ENCODE peak calls at places on chromosomes 4 and X, in six cellular contexts. B is amygdala, I is substantia nigra, E is thyroid gland, V is T-helper 2 cell, D is NCI-H524 treated with DMSO at 0.1 percent for 48 hours. J is an unnamed sample.

GRCh38 chr4:81031389-81032173 is 1.1 kb downstream of the BMP3 start:
- DNase-seq in B (no peak), I (no peak), E (peak; percentile 1), V (no peak), D (no peak), J (no peak)

GRCh38 chrX:21912220-21912619 is 28.3 kb upstream of the SMS start:
- DNase-seq in B (no peak), I (no peak), E (no peak), V (no peak), D (no peak), J (no peak)

GRCh38 chr4:86594559-86595425 is 677 bp downstream of the PTPN13 start:
- DNase-seq in B (peak; percentile 36), I (peak; percentile 28), E (peak; percentile 48), V (no peak), D (peak; percentile 29), J (no peak)

GRCh38 chr4:155999743-156000142 is 46.1 kb upstream of the CTSO start:
- DNase-seq in B (no peak), I (peak; percentile 24), E (no peak), V (no peak), D (no peak), J (no peak)

GRCh38 chr4:82852751-82853053 is 38.3 kb downstream of the SEC31A start:
- DNase-seq in B (no peak), I (no peak), E (no peak), V (no peak), D (no peak), J (no peak)

GRCh38 chr4:40066651-40067050 is 10.0 kb downstream of the N4BP2 start:
- DNase-seq in B (no peak), I (no peak), E (no peak), V (no peak), D (no peak), J (no peak)

GRCh38 chr4:112702892-112703291 is 65.9 kb downstream of the LARP7 start:
- DNase-seq in B (no peak), I (no peak), E (no peak), V (no peak), D (no peak), J (no peak)

GRCh38 chrX:95318882-95319281 is 1365.8 kb upstream of the DIAPH2 start:
- DNase-seq in B (no peak), I (no peak), E (no peak), V (no peak), D (peak; percentile 7), J (no peak)

GRCh38 chrX:31266172-31267076 is 194.6 kb upstream of the FTHL17 start:
- DNase-seq in B (peak; percentile 3), I (peak; percentile 2), E (peak; percentile 64), V (peak; percentile 8), D (no peak), J (no peak)

GRCh38 chr4:140061194-140061593 is 92.8 kb downstream of the MAML3 start:
- DNase-seq in B (no peak), I (no peak), E (no peak), V (no peak), D (no peak), J (no peak)

GRCh38 chr4:38831653-38832052 is 25.0 kb downstream of the TLR6 start:
- DNase-seq in B (no peak), I (no peak), E (no peak), V (no peak), D (no peak), J (no peak)

GRCh38 chrX:24696241-24696640 is 2.5 kb downstream of the POLA1 start:
- DNase-seq in B (no peak), I (no peak), E (no peak), V (no peak), D (peak; percentile 49), J (no peak)

GRCh38 chr4:11428701-11429571 is at the start of gene HS3ST1:
- DNase-seq in B (peak; percentile 42), I (peak; percentile 50), E (peak; percentile 64), V (no peak), D (no peak), J (peak; percentile 39)

GRCh38 chrX:40154853-40155616 is 57.3 kb upstream of the BCOR start:
- DNase-seq in B (no peak), I (no peak), E (peak; percentile 72), V (no peak), D (peak; percentile 40), J (no peak)

GRCh38 chr4:3302786-3303444 is 10.1 kb downstream of the RGS12 start:
- DNase-seq in B (no peak), I (no peak), E (no peak), V (no peak), D (no peak), J (no peak)

GRCh38 chr4:3079694-3080123 is 5.2 kb downstream of the HTT start:
- DNase-seq in B (no peak), I (no peak), E (no peak), V (no peak), D (no peak), J (no peak)

GRCh38 chrX:129649268-129650182 is 5.2 kb downstream of the APLN start:
- DNase-seq in B (no peak), I (no peak), E (no peak), V (no peak), D (no peak), J (no peak)

GRCh38 chrX:115233497-115234219 is at the start of gene LRCH2:
- DNase-seq in B (peak; percentile 25), I (peak; percentile 14), E (peak; percentile 62), V (no peak), D (no peak), J (no peak)

GRCh38 chrX:28701222-28701621 is 114.0 kb downstream of the IL1RAPL1 start:
- DNase-seq in B (no peak), I (no peak), E (no peak), V (no peak), D (no peak), J (no peak)

GRCh38 chr4:158121203-158121586 is 51.6 kb downstream of the GASK1B start:
- DNase-seq in B (no peak), I (no peak), E (no peak), V (no peak), D (no peak), J (no peak)

GRCh38 chrX:123756320-123756719 is 23.5 kb upstream of the THOC2 start:
- DNase-seq in B (no peak), I (no peak), E (peak; percentile 10), V (no peak), D (no peak), J (no peak)

GRCh38 chrX:42241421-42241820 is 318.1 kb upstream of the CASK start:
- DNase-seq in B (no peak), I (no peak), E (peak; percentile 40), V (no peak), D (no peak), J (no peak)

GRCh38 chrX:7330971-7331746 is 183.2 kb upstream of the PUDP start:
- DNase-seq in B (no peak), I (no peak), E (peak; percentile 18), V (no peak), D (no peak), J (no peak)

GRCh38 chr4:21307709-21308108 is 607.5 kb downstream of the PACRGL start:
- DNase-seq in B (no peak), I (no peak), E (peak; percentile 72), V (no peak), D (no peak), J (no peak)

GRCh38 chrX:14676431-14676830 is 147.1 kb downstream of the GLRA2 start:
- DNase-seq in B (no peak), I (no peak), E (no peak), V (no peak), D (no peak), J (no peak)